ENCODE peak calls at places on chromosomes 11 and 22, in four cellular contexts. N is EL, J is NCI-H748 treated with DMSO at 0.1 percent for 48 hours, L is NCI-H1105 treated with DMSO at 0.1 percent for 48 hours. X is an unnamed sample.
A peak's percentile ranks its signal among the peaks of the same experiment; 100 is the strongest.

GRCh38 chr11:61778920-61779650 is 13.3 kb downstream of the TMEM258 start:
- DNase-seq in L (no peak), J (no peak), N (no peak), X (no peak)

GRCh38 chr11:86660011-86660595 is 12.3 kb downstream of the ME3 start:
- DNase-seq in J (no peak), N (peak; percentile 85), L (no peak), X (no peak)

GRCh38 chr11:27740362-27741024 is 40.2 kb upstream of the BDNF start:
- DNase-seq in L (peak; percentile 21), J (no peak), N (peak; percentile 8), X (no peak)

GRCh38 chr22:31162015-31162765 is 2.2 kb downstream of the RNF185 start:
- DNase-seq in L (no peak), N (no peak), J (no peak), X (no peak)

GRCh38 chr22:50568626-50569025 is 5.9 kb upstream of the SYCE3 start:
- DNase-seq in N (no peak), L (no peak), J (no peak), X (peak; percentile 12)

GRCh38 chr11:58567889-58568512 is 7.7 kb downstream of the LPXN start:
- DNase-seq in N (peak; percentile 62), L (peak; percentile 25), J (peak; percentile 31), X (peak; percentile 1)

GRCh38 chr11:61007383-61007970 is 36.0 kb downstream of the CD6 start:
- DNase-seq in L (no peak), N (peak; percentile 21), J (no peak), X (no peak)

GRCh38 chr11:114162719-114163123 is 103.2 kb downstream of the ZBTB16 start:
- DNase-seq in N (peak; percentile 94), J (peak; percentile 31), L (peak; percentile 98), X (peak; percentile 80)

GRCh38 chr22:32674925-32675825 is 126.3 kb upstream of the TIMP3 start:
- DNase-seq in L (no peak), J (no peak), N (peak; percentile 24), X (no peak)

GRCh38 chr22:23256986-23257888 is 76.9 kb downstream of the BCR start:
- DNase-seq in L (no peak), N (peak; percentile 14), J (no peak), X (no peak)

GRCh38 chr11:19938051-19938856 is 222.0 kb downstream of the DBX1 start:
- DNase-seq in N (peak; percentile 57), L (peak; percentile 21), J (peak; percentile 10), X (no peak)

GRCh38 chr11:102989379-102990047 is 34.0 kb upstream of the MMP13 start:
- DNase-seq in N (peak; percentile 62), L (no peak), J (no peak), X (no peak)

GRCh38 chr22:50683086-50683993 is 10.7 kb downstream of the SHANK3 start:
- DNase-seq in L (no peak), J (no peak), N (no peak), X (no peak)

GRCh38 chr11:115612331-115612730 is 108.1 kb upstream of the CADM1 start:
- DNase-seq in L (no peak), N (no peak), J (no peak), X (no peak)

GRCh38 chr11:79390923-79391322 is 49.9 kb downstream of the TENM4 start:
- DNase-seq in L (no peak), J (no peak), N (no peak), X (no peak)

GRCh38 chr22:26669060-26669481 is 11.7 kb downstream of the MIAT start:
- DNase-seq in L (no peak), N (peak; percentile 67), J (no peak), X (peak; percentile 37)

GRCh38 chr22:28857288-28857687 is 26.1 kb upstream of the ZNRF3 start:
- DNase-seq in J (no peak), N (no peak), L (no peak), X (no peak)

GRCh38 chr11:57001674-57002401 is 13.1 kb downstream of the OR5AK2 start:
- DNase-seq in J (peak; percentile 7), N (peak; percentile 16), L (no peak), X (no peak)

GRCh38 chr22:41361716-41362310 is 19.9 kb upstream of the TEF start:
- DNase-seq in L (no peak), J (no peak), N (peak; percentile 33), X (no peak)

GRCh38 chr11:13680501-13681264 is 12.2 kb downstream of the FAR1 start:
- DNase-seq in N (no peak), J (no peak), L (no peak), X (no peak)

GRCh38 chr11:110200241-110200640 is 96.2 kb downstream of the RDX start:
- DNase-seq in L (no peak), N (no peak), J (no peak), X (no peak)

GRCh38 chr22:40070701-40071100 is 75.9 kb downstream of the FAM83F start:
- DNase-seq in L (no peak), N (peak; percentile 25), J (no peak), X (no peak)

GRCh38 chr22:18109410-18110193 is 1.0 kb upstream of the TUBA8 start:
- DNase-seq in N (no peak), J (no peak), L (no peak), X (no peak)

GRCh38 chr22:26394787-26395186 is 34.3 kb upstream of the ASPHD2 start:
- DNase-seq in L (no peak), J (peak; percentile 56), N (no peak), X (no peak)

GRCh38 chr11:33063326-33063775 is 24.0 kb downstream of the TCP11L1 start:
- DNase-seq in L (no peak), N (peak; percentile 32), J (no peak), X (no peak)

GRCh38 chr22:38569181-38569971 is 607 bp downstream of the DMC1 start:
- DNase-seq in J (no peak), L (no peak), N (no peak), X (no peak)

GRCh38 chr11:69470793-69471192 is 10.7 kb upstream of the LINC01488 start:
- DNase-seq in J (no peak), L (no peak), N (no peak), X (no peak)

GRCh38 chr11:76291576-76292526 is 85.5 kb upstream of the WNT11 start:
- DNase-seq in N (no peak), L (peak; percentile 20), J (peak; percentile 22), X (peak; percentile 93)

GRCh38 chr11:69718147-69718546 is 14.3 kb upstream of the FGF19 start:
- DNase-seq in N (peak; percentile 40), J (peak; percentile 41), L (peak; percentile 70), X (peak; percentile 63)

GRCh38 chr11:75500742-75501141 is 25.0 kb downstream of the GDPD5 start:
- DNase-seq in N (no peak), L (no peak), J (no peak), X (no peak)

GRCh38 chr11:130827697-130828377 is 88.4 kb downstream of the SNX19 start:
- DNase-seq in L (no peak), J (no peak), N (peak; percentile 85), X (peak; percentile 85)

GRCh38 chr11:44592125-44592643 is 26.7 kb downstream of the CD82 start:
- DNase-seq in J (no peak), L (no peak), N (no peak), X (no peak)

GRCh38 chr22:24834845-24835570 is 29.0 kb downstream of the SGSM1 start:
- DNase-seq in J (peak; percentile 16), L (peak; percentile 0), N (peak; percentile 23), X (peak; percentile 19)

GRCh38 chr11:46387919-46388618 is 3.5 kb downstream of the CHRM4 start:
- DNase-seq in N (no peak), L (no peak), J (no peak), X (no peak)

X was measured in SHP77.